ENCODE peak calls at places on chromosome 2, in six cellular contexts. Q is GM18507, O is GM19239, K is caudate nucleus, J is posterior cingulate gyrus, H is LoVo. T is an unnamed sample.

GRCh38 chr2:56102866-56103265 is 80.9 kb upstream of the CCDC85A start:
- DNase-seq in Q (no peak), O (no peak), K (no peak), J (no peak), H (no peak), T (peak)

GRCh38 chr2:64857581-64858471 is 131.4 kb upstream of the SLC1A4 start:
- DNase-seq in Q (no peak), O (no peak), K (peak), J (peak), H (no peak), T (no peak)

GRCh38 chr2:45761660-45762059 is 110.2 kb downstream of the PRKCE start:
- DNase-seq in Q (no peak), O (no peak), K (no peak), J (no peak), H (no peak), T (no peak)

GRCh38 chr2:204313256-204313655 is 232.0 kb upstream of the PARD3B start:
- DNase-seq in Q (no peak), O (no peak), K (no peak), J (no peak), H (no peak), T (no peak)

GRCh38 chr2:217951091-217951490 is 51.7 kb downstream of the TNS1 start:
- DNase-seq in Q (no peak), O (no peak), K (no peak), J (no peak), H (no peak), T (peak)

GRCh38 chr2:64750001-64750816 is 96.5 kb upstream of the SERTAD2 start:
- DNase-seq in Q (no peak), O (no peak), K (peak), J (peak), H (peak), T (peak)

GRCh38 chr2:9152975-9153402 is 53.6 kb upstream of the ASAP2 start:
- DNase-seq in Q (no peak), O (no peak), K (no peak), J (no peak), H (no peak), T (peak)

GRCh38 chr2:85589166-85589565 is 4.9 kb downstream of the VAMP5 start:
- DNase-seq in Q (no peak), O (no peak), K (no peak), J (no peak), H (no peak), T (no peak)

GRCh38 chr2:1632510-1632909 is 111.8 kb downstream of the PXDN start:
- DNase-seq in Q (no peak), O (no peak), K (no peak), J (no peak), H (no peak), T (no peak)

GRCh38 chr2:71402427-71402826 is 50.9 kb upstream of the DYSF start:
- DNase-seq in Q (no peak), O (no peak), K (no peak), J (no peak), H (no peak), T (no peak)

GRCh38 chr2:9197916-9198315 is 8.7 kb upstream of the ASAP2 start:
- DNase-seq in Q (no peak), O (no peak), K (no peak), J (no peak), H (no peak), T (no peak)